ENCODE peak calls at places on chromosomes 6 and 20, in nine cellular contexts. One of them, this sample, is unnamed. For H3K9me3, the result is how much of the 10 kb centered on the place peaks cover.

GRCh38 chr20:36974660-36975059 is 23.2 kb upstream of the SAMHD1 start:
- DNase-seq in H1: no peak
- DNase-seq in mammary epithelial cell: no peak
- DNase-seq in keratinocyte: no peak
- DNase-seq in hepatocyte: no peak
- DNase-seq in K562: no peak
- DNase-seq in GM12878: no peak
- DNase-seq in PC-3: no peak
- DNase-seq in astrocyte: no peak
- DNase-seq in this sample: no peak

GRCh38 chr6:135188718-135189117 is 7.6 kb downstream of the MYB start:
- DNase-seq in H1: no peak
- DNase-seq in mammary epithelial cell: no peak
- DNase-seq in keratinocyte: no peak
- DNase-seq in hepatocyte: no peak
- DNase-seq in K562: no peak
- DNase-seq in GM12878: no peak
- DNase-seq in PC-3: no peak
- DNase-seq in astrocyte: no peak
- DNase-seq in this sample: no peak

GRCh38 chr6:26152226-26153101 is 65.2 kb downstream of the HFE start:
- DNase-seq in H1: no peak
- DNase-seq in mammary epithelial cell: peak
- DNase-seq in keratinocyte: peak
- DNase-seq in hepatocyte: no peak
- DNase-seq in K562: no peak
- DNase-seq in GM12878: no peak
- DNase-seq in PC-3: peak
- DNase-seq in astrocyte: peak
- DNase-seq in this sample: no peak

GRCh38 chr6:89187504-89187903 is 29.7 kb downstream of the GABRR1 start:
- DNase-seq in H1: no peak
- DNase-seq in mammary epithelial cell: no peak
- DNase-seq in keratinocyte: no peak
- DNase-seq in hepatocyte: no peak
- DNase-seq in K562: no peak
- DNase-seq in GM12878: no peak
- DNase-seq in PC-3: no peak
- DNase-seq in astrocyte: no peak
- DNase-seq in this sample: no peak

GRCh38 chr20:63046841-63047240 is 40.1 kb upstream of the BHLHE23 start:
- DNase-seq in H1: no peak
- DNase-seq in mammary epithelial cell: no peak
- DNase-seq in keratinocyte: no peak
- DNase-seq in hepatocyte: no peak
- DNase-seq in K562: no peak
- DNase-seq in GM12878: no peak
- DNase-seq in PC-3: no peak
- DNase-seq in astrocyte: no peak
- DNase-seq in this sample: no peak

GRCh38 chr6:62763125-62763524 is 448.1 kb upstream of the FKBP1C start:
- DNase-seq in H1: no peak
- DNase-seq in mammary epithelial cell: no peak
- DNase-seq in keratinocyte: no peak
- DNase-seq in hepatocyte: no peak
- DNase-seq in K562: no peak
- DNase-seq in GM12878: no peak
- DNase-seq in PC-3: no peak
- DNase-seq in astrocyte: no peak
- DNase-seq in this sample: no peak

GRCh38 chr6:146889303-146889702 is 290.5 kb downstream of the ADGB start:
- DNase-seq in H1: no peak
- DNase-seq in mammary epithelial cell: no peak
- DNase-seq in keratinocyte: no peak
- DNase-seq in hepatocyte: no peak
- DNase-seq in K562: no peak
- DNase-seq in GM12878: no peak
- DNase-seq in PC-3: no peak
- DNase-seq in astrocyte: no peak
- DNase-seq in this sample: no peak

GRCh38 chr6:37919417-37920157 is 100.1 kb downstream of the ZFAND3 start:
- DNase-seq in H1: no peak
- DNase-seq in mammary epithelial cell: no peak
- DNase-seq in keratinocyte: no peak
- DNase-seq in hepatocyte: no peak
- DNase-seq in K562: no peak
- DNase-seq in GM12878: no peak
- DNase-seq in PC-3: no peak
- DNase-seq in astrocyte: peak
- DNase-seq in this sample: no peak

GRCh38 chr6:37047933-37048850 is 42.7 kb downstream of the FGD2 start:
- DNase-seq in H1: no peak
- DNase-seq in mammary epithelial cell: no peak
- DNase-seq in keratinocyte: no peak
- DNase-seq in hepatocyte: no peak
- DNase-seq in K562: no peak
- DNase-seq in GM12878: no peak
- DNase-seq in PC-3: no peak
- DNase-seq in astrocyte: no peak
- DNase-seq in this sample: no peak

GRCh38 chr20:25723975-25724374 is 27.3 kb upstream of the ZNF337 start:
- DNase-seq in H1: no peak
- DNase-seq in mammary epithelial cell: no peak
- DNase-seq in keratinocyte: no peak
- DNase-seq in hepatocyte: no peak
- DNase-seq in K562: no peak
- DNase-seq in GM12878: no peak
- DNase-seq in PC-3: no peak
- DNase-seq in astrocyte: no peak
- DNase-seq in this sample: no peak

GRCh38 chr6:146962332-146962731 is 241.9 kb upstream of the STXBP5 start:
- DNase-seq in H1: no peak
- DNase-seq in mammary epithelial cell: no peak
- DNase-seq in keratinocyte: no peak
- DNase-seq in hepatocyte: no peak
- DNase-seq in K562: no peak
- DNase-seq in GM12878: no peak
- DNase-seq in PC-3: no peak
- DNase-seq in astrocyte: peak
- DNase-seq in this sample: no peak

GRCh38 chr6:118598324-118598723 is 50.2 kb downstream of the PLN start:
- DNase-seq in H1: no peak
- DNase-seq in mammary epithelial cell: no peak
- DNase-seq in keratinocyte: no peak
- DNase-seq in hepatocyte: no peak
- DNase-seq in K562: no peak
- DNase-seq in GM12878: no peak
- DNase-seq in PC-3: no peak
- DNase-seq in astrocyte: no peak
- DNase-seq in this sample: no peak

GRCh38 chr6:86412063-86412462 is 525.3 kb upstream of the HTR1E start:
- DNase-seq in H1: no peak
- DNase-seq in mammary epithelial cell: no peak
- DNase-seq in keratinocyte: no peak
- DNase-seq in hepatocyte: no peak
- DNase-seq in K562: no peak
- DNase-seq in GM12878: no peak
- DNase-seq in PC-3: no peak
- DNase-seq in astrocyte: no peak
- DNase-seq in this sample: no peak

GRCh38 chr6:139371421-139372253 is 2.8 kb downstream of the CITED2 start:
- DNase-seq in H1: no peak
- DNase-seq in mammary epithelial cell: no peak
- DNase-seq in keratinocyte: no peak
- DNase-seq in hepatocyte: no peak
- DNase-seq in K562: no peak
- DNase-seq in GM12878: no peak
- DNase-seq in PC-3: peak
- DNase-seq in astrocyte: peak
- DNase-seq in this sample: peak

GRCh38 chr6:137982418-137983189 is 115.5 kb downstream of the TNFAIP3 start:
- DNase-seq in H1: no peak
- DNase-seq in mammary epithelial cell: no peak
- DNase-seq in keratinocyte: no peak
- DNase-seq in hepatocyte: no peak
- DNase-seq in K562: no peak
- DNase-seq in GM12878: no peak
- DNase-seq in PC-3: no peak
- DNase-seq in astrocyte: no peak
- DNase-seq in this sample: no peak

GRCh38 chr6:108175592-108176279 is 9.9 kb downstream of the NR2E1 start:
- DNase-seq in H1: peak
- DNase-seq in mammary epithelial cell: no peak
- DNase-seq in keratinocyte: no peak
- DNase-seq in hepatocyte: no peak
- DNase-seq in K562: peak
- DNase-seq in GM12878: no peak
- DNase-seq in PC-3: no peak
- DNase-seq in astrocyte: no peak
- DNase-seq in this sample: peak

GRCh38 chr6:2235782-2236495 is 9.5 kb downstream of the GMDS start:
- DNase-seq in H1: no peak
- DNase-seq in mammary epithelial cell: no peak
- DNase-seq in keratinocyte: no peak
- DNase-seq in hepatocyte: no peak
- DNase-seq in K562: no peak
- DNase-seq in GM12878: no peak
- DNase-seq in PC-3: no peak
- DNase-seq in astrocyte: no peak
- DNase-seq in this sample: no peak

GRCh38 chr6:140018588-140018987 is 644.1 kb upstream of the CITED2 start:
- DNase-seq in H1: no peak
- DNase-seq in mammary epithelial cell: no peak
- DNase-seq in keratinocyte: no peak
- DNase-seq in hepatocyte: peak
- DNase-seq in K562: no peak
- DNase-seq in GM12878: no peak
- DNase-seq in PC-3: no peak
- DNase-seq in astrocyte: no peak
- DNase-seq in this sample: no peak

GRCh38 chr20:9916776-9917175 is 77.9 kb upstream of the PAK5 start:
- DNase-seq in H1: no peak
- DNase-seq in mammary epithelial cell: no peak
- DNase-seq in keratinocyte: no peak
- DNase-seq in hepatocyte: no peak
- DNase-seq in K562: no peak
- DNase-seq in GM12878: no peak
- DNase-seq in PC-3: no peak
- DNase-seq in astrocyte: peak
- DNase-seq in this sample: no peak

DNA sequence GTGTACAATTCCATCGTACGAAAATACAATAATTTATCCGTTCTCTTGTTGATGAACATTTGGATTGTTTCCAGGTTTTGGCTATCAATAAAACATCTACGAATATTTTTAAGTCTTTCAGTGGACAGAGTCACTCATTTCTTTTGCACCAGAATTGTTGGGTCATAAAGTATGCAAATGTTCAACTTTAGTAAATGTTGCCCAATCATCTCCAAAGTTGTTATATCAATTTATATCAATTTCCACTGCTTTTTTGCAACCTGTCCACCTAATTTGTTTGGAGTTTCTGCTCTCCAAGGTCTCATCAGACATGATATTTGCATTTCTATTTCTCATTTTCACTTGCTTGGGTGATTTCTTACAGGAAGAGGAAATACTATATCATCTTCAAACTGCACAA is 10.5 kb downstream of the TMEM239 start:
- DNase-seq in H1: no peak
- DNase-seq in mammary epithelial cell: no peak
- DNase-seq in keratinocyte: no peak
- DNase-seq in hepatocyte: no peak
- DNase-seq in K562: no peak
- DNase-seq in GM12878: no peak
- DNase-seq in PC-3: no peak
- DNase-seq in astrocyte: no peak
- DNase-seq in this sample: no peak
- H3K4me2 ChIP-seq in H1: no peak
- H3K4me2 ChIP-seq in mammary epithelial cell: no peak
- H3K4me2 ChIP-seq in keratinocyte: no peak
- H3K4me2 ChIP-seq in hepatocyte: no peak
- H3K4me2 ChIP-seq in K562: no peak
- H3K4me2 ChIP-seq in GM12878: no peak
- H3K4me2 ChIP-seq in PC-3: no peak
- H3K4me2 ChIP-seq in astrocyte: no peak
- H3K4me2 ChIP-seq in this sample: no peak

DNA sequence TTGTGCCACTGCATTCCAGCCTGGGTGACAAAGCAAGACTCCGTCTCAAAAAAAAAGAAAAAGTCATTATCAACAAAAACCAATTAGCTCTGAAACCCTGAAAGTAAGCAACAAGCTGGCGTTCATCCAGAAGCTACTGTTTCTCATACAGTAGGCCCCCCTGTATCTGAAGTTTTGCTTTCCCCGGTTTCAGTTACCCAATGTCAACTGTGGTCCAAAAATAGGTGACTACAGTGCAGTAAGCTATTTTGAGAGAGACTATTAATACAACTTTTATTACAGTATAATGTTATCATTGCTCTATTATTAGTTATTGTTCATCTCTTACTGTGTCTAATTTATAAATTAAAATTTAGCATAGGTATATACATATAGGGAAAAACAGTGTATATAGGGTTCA is 135.1 kb downstream of the KIF16B start:
- DNase-seq in H1: no peak
- DNase-seq in mammary epithelial cell: no peak
- DNase-seq in keratinocyte: no peak
- DNase-seq in hepatocyte: no peak
- DNase-seq in K562: no peak
- DNase-seq in GM12878: no peak
- DNase-seq in PC-3: no peak
- DNase-seq in astrocyte: no peak
- DNase-seq in this sample: no peak
- H3K9me3 ChIP-seq in H1: under half
- H3K9me3 ChIP-seq in mammary epithelial cell: under half
- H3K9me3 ChIP-seq in keratinocyte: under half
- H3K9me3 ChIP-seq in hepatocyte: under half
- H3K9me3 ChIP-seq in K562: under half
- H3K9me3 ChIP-seq in GM12878: under half
- H3K9me3 ChIP-seq in PC-3: under half
- H3K9me3 ChIP-seq in astrocyte: under half
- H3K9me3 ChIP-seq in this sample: under half

GRCh38 chr6:49523901-49524300 is 24.2 kb downstream of the GLYATL3 start:
- DNase-seq in H1: no peak
- DNase-seq in mammary epithelial cell: no peak
- DNase-seq in keratinocyte: no peak
- DNase-seq in hepatocyte: no peak
- DNase-seq in K562: no peak
- DNase-seq in GM12878: no peak
- DNase-seq in PC-3: no peak
- DNase-seq in astrocyte: no peak
- DNase-seq in this sample: no peak
- H3K4me2 ChIP-seq in H1: no peak
- H3K4me2 ChIP-seq in mammary epithelial cell: no peak
- H3K4me2 ChIP-seq in keratinocyte: no peak
- H3K4me2 ChIP-seq in hepatocyte: peak
- H3K4me2 ChIP-seq in K562: no peak
- H3K4me2 ChIP-seq in GM12878: no peak
- H3K4me2 ChIP-seq in PC-3: no peak
- H3K4me2 ChIP-seq in astrocyte: no peak
- H3K4me2 ChIP-seq in this sample: no peak

DNA sequence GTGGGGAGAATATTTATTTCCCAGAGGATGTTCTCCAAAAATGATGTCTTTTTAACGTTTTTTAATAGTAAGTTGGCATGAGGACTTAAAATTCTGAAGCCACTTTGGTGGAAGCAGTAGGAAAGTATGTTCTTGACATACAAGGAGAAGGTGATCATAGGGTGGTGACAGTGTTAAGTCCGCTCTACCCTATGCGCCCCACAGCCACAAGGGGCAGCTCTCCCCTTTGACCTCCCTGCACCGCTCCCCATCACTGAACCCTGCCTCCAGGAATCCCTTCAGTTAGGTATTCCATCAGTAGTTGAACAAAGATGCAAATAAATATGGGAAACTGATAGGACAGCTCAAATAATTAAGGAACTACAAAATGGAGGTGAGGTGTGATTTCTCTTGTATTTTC is 111.4 kb downstream of the PLEKHG1 start:
- DNase-seq in H1: no peak
- DNase-seq in mammary epithelial cell: no peak
- DNase-seq in keratinocyte: no peak
- DNase-seq in hepatocyte: no peak
- DNase-seq in K562: no peak
- DNase-seq in GM12878: no peak
- DNase-seq in PC-3: no peak
- DNase-seq in astrocyte: no peak
- DNase-seq in this sample: no peak
- H3K9me3 ChIP-seq in H1: under half
- H3K9me3 ChIP-seq in mammary epithelial cell: under half
- H3K9me3 ChIP-seq in keratinocyte: under half
- H3K9me3 ChIP-seq in hepatocyte: under half
- H3K9me3 ChIP-seq in K562: under half
- H3K9me3 ChIP-seq in GM12878: under half
- H3K9me3 ChIP-seq in PC-3: under half
- H3K9me3 ChIP-seq in astrocyte: under half
- H3K9me3 ChIP-seq in this sample: under half

This sample was measured in neural progenitor cell.